ENCODE peak calls at places on chromosomes 13 and 19, in eight cellular contexts. M is gastrocnemius medialis, F is omental fat pad, Y is BJ, E is transverse colon, A is lower leg skin, J is testis, O is body of pancreas. H is an unnamed sample.

GRCh38 chr19:47618771-47619170 is 9.8 kb downstream of the BICRA start:
- DNase-seq in E (peak; percentile 44), Y (no peak), F (no peak), M (peak; percentile 91), O (peak; percentile 43), A (no peak), J (peak; percentile 71), H (no peak)

GRCh38 chr19:52566588-52566987 is 3.5 kb upstream of the ZNF701 start:
- DNase-seq in E (no peak), O (no peak), M (no peak), J (no peak), Y (peak; percentile 3), F (no peak), A (no peak), H (no peak)

GRCh38 chr19:34667349-34668076 is 9.4 kb downstream of the SCGB2B2 start:
- DNase-seq in Y (no peak), E (no peak), O (no peak), J (no peak), M (no peak), A (no peak), F (no peak), H (no peak)

GRCh38 chr19:50820549-50821247 is 2.9 kb downstream of the KLK1 start:
- DNase-seq in J (no peak), O (peak; percentile 92), M (no peak), F (no peak), E (peak; percentile 85), Y (no peak), A (no peak), H (no peak)

GRCh38 chr13:104837756-104838155 is 1697.7 kb downstream of the EFNB2 start:
- DNase-seq in M (no peak), F (no peak), E (no peak), Y (no peak), J (no peak), O (no peak), A (no peak), H (no peak)

GRCh38 chr19:1730157-1730556 is 23.1 kb upstream of the ONECUT3 start:
- DNase-seq in O (no peak), M (no peak), E (no peak), F (no peak), A (no peak), Y (no peak), J (no peak), H (no peak)

GRCh38 chr13:57665471-57665870 is 33.9 kb downstream of the PCDH17 start:
- DNase-seq in O (no peak), Y (no peak), E (no peak), M (no peak), A (no peak), F (no peak), J (no peak), H (no peak)

GRCh38 chr13:101150998-101151397 is 265.3 kb downstream of the NALCN start:
- DNase-seq in M (no peak), E (no peak), J (no peak), F (no peak), A (no peak), O (peak; percentile 7), Y (no peak), H (no peak)

GRCh38 chr19:50741179-50741933 is 18.2 kb downstream of the CLEC11A start:
- DNase-seq in Y (no peak), J (no peak), F (no peak), M (no peak), E (no peak), A (no peak), O (no peak), H (no peak)

GRCh38 chr13:78589206-78589605 is 14.1 kb downstream of the POU4F1 start:
- DNase-seq in J (peak; percentile 39), E (no peak), Y (no peak), M (no peak), O (no peak), F (no peak), A (no peak), H (no peak)

GRCh38 chr13:78587395-78587794 is 16.0 kb downstream of the POU4F1 start:
- DNase-seq in A (no peak), F (no peak), J (no peak), M (no peak), O (no peak), Y (no peak), E (no peak), H (no peak)

DNA sequence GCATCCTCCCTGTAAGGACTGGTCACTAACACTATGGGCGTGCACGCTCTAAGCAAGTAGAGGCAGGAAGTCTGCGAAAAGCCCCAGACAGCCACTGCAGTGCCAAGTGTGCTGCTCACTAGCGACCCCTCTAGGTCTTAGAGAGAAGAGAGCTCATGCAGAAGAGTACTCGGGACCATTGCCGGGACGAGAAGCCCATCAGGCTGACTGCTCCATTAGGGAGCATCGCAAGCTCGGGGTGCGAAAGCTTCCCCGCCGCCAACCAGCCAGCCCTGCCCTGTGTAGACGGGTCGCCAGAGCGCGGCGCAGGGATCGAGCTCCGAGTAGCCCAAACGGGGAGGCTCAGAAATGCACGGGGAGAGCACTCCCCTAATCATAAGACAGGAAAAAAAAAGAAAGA is 16.6 kb downstream of the POU4F1 start:
- DNase-seq in E (no peak), O (no peak), Y (no peak), A (no peak), F (no peak), M (no peak), J (peak; percentile 37), H (no peak)
- TF ChIP-seq CTCF in E (no peak), O (no peak), Y (peak; percentile 19), A (no peak), F (no peak), M (no peak), J (peak; percentile 9), H (no peak)

DNA sequence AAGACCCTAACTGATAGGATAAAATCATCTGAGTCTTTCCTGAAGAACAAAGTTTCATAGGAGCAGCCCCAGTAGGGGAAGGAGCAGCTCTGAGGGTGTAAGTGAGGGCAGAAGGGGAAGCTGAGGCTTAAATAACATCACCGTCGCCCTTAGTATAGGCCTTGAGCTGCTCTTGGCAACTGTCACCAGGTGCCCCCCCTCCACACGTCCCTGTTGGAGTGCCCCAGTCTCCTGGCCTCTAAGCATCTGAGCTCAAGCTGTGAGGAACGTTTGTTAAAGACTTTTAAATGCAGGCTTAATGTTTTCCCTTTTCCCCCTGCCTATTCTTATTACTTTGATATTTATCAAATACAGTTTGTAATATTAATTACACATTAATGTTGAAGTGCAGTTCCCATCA is 170.6 kb downstream of the ZIC5 start:
- DNase-seq in J (no peak), E (no peak), A (no peak), M (no peak), O (no peak), Y (no peak), F (no peak), H (no peak)
- TF ChIP-seq CTCF in J (no peak), E (no peak), A (no peak), M (no peak), O (no peak), Y (no peak), F (no peak), H (no peak)

GRCh38 chr19:44812142-44812718 is 3.3 kb downstream of the BCAM start:
- DNase-seq in E (no peak), M (no peak), O (no peak), F (no peak), Y (no peak), J (no peak), A (no peak), H (no peak)
- TF ChIP-seq CTCF in E (no peak), M (no peak), O (no peak), F (no peak), Y (no peak), J (no peak), A (no peak), H (no peak)

GRCh38 chr19:49391581-49392399 is 3.7 kb downstream of the KASH5 start:
- DNase-seq in F (peak; percentile 37), E (peak; percentile 84), A (peak; percentile 68), O (peak; percentile 83), Y (no peak), M (peak; percentile 63), J (peak; percentile 82), H (peak; percentile 80)
- TF ChIP-seq CTCF in F (no peak), E (peak; percentile 73), A (peak; percentile 81), O (peak; percentile 89), Y (peak; percentile 89), M (peak; percentile 79), J (peak; percentile 73), H (peak; percentile 74)

GRCh38 chr19:9850235-9850959 is 15.3 kb downstream of the PIN1 start:
- DNase-seq in O (peak; percentile 51), E (no peak), M (no peak), A (no peak), J (no peak), Y (no peak), F (no peak), H (no peak)

GRCh38 chr19:9848761-9849160 is 13.6 kb downstream of the PIN1 start:
- DNase-seq in M (no peak), Y (no peak), E (no peak), O (peak; percentile 43), J (no peak), F (no peak), A (no peak), H (no peak)

GRCh38 chr19:9849786-9850185 is 14.7 kb downstream of the PIN1 start:
- DNase-seq in E (no peak), M (no peak), J (no peak), F (no peak), Y (no peak), O (no peak), A (no peak), H (no peak)

GRCh38 chr19:9847087-9847671 is 12.1 kb downstream of the PIN1 start:
- DNase-seq in F (peak; percentile 38), Y (peak; percentile 66), O (peak; percentile 58), M (peak; percentile 18), E (peak; percentile 28), A (peak; percentile 58), J (peak; percentile 90), H (no peak)

DNA sequence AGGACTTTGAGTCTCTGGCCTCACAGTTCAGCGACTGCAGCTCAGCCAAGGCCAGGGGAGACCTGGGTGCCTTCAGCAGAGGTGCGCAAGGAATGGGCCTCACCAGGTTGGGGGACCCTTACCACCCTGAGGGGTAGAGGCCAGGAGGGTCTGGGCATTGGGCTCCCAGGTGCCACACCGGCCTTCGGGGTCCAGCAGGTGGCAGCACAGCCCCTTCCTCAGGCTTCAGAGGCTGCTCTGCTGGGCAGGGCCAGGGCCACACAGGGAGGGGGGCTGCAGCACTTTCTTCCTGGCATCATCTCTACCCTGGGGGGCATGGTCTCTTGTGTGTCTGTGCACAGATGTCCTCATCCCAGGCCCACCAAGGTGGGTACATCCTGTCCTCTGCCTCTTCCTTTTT is 12.9 kb downstream of the PIN1 start:
- DNase-seq in J (no peak), F (no peak), A (no peak), Y (no peak), M (no peak), E (no peak), O (no peak), H (no peak)
- TF ChIP-seq CTCF in J (no peak), F (no peak), A (no peak), Y (peak; percentile 39), M (no peak), E (no peak), O (no peak), H (no peak)

H was measured in mesothelial cell of epicardium.